ENCODE peak calls at places on chromosomes 2 and 18, in four cellular contexts. K, B, Y and N are unnamed samples. For H3K4me1, the result is how much of the 10 kb centered on the place peaks cover.

GRCh38 chr2:141630531-141630930 is 500.3 kb downstream of the LRP1B start:
- DNase-seq in K (no peak), B (no peak), Y (no peak), N (no peak)

GRCh38 chr2:920999-921398 is 29.6 kb upstream of the SNTG2 start:
- DNase-seq in Y (no peak), B (peak), K (no peak), N (no peak)

GRCh38 chr18:79327199-79327545 is 68.6 kb upstream of the NFATC1 start:
- DNase-seq in B (no peak), Y (no peak), K (no peak), N (no peak)

GRCh38 chr2:193743089-193743488 is 1548.4 kb upstream of the TMEFF2 start:
- DNase-seq in Y (no peak), K (no peak), B (no peak), N (no peak)

GRCh38 chr2:106094101-106094860 is 99.8 kb downstream of the UXS1 start:
- DNase-seq in Y (no peak), K (no peak), B (no peak), N (peak)

GRCh38 chr18:41464278-41464677 is 490.8 kb upstream of the PIK3C3 start:
- DNase-seq in K (no peak), Y (no peak), B (no peak), N (no peak)

GRCh38 chr18:35050004-35050623 is 8.9 kb downstream of the MAPRE2 start:
- DNase-seq in Y (no peak), B (no peak), K (no peak), N (peak)

GRCh38 chr2:239378021-239378917 is 22.6 kb downstream of the HDAC4 start:
- DNase-seq in B (no peak), Y (peak), K (peak), N (no peak)

GRCh38 chr18:68234676-68235075 is 480.2 kb downstream of the TMX3 start:
- DNase-seq in Y (no peak), K (no peak), B (no peak), N (no peak)

GRCh38 chr2:102549027-102549426 is 70.3 kb upstream of the SLC9A2 start:
- DNase-seq in B (no peak), Y (no peak), K (no peak), N (no peak)

GRCh38 chr18:73352546-73352945 is 484.8 kb upstream of the NETO1 start:
- DNase-seq in Y (no peak), B (no peak), K (no peak), N (no peak)

GRCh38 chr2:201093573-201093972 is 21.8 kb downstream of the NDUFB3 start:
- DNase-seq in B (no peak), Y (no peak), K (no peak), N (no peak)
- TF ChIP-seq POLR2AphosphoS5 in B (no peak), Y (no peak), K (no peak), N (no peak)

GRCh38 chr2:128319457-128319772 is 747 bp upstream of the HS6ST1 start:
- DNase-seq in Y (no peak), K (no peak), B (no peak), N (peak)

GRCh38 chr2:128317186-128317897 is 1.3 kb downstream of the HS6ST1 start:
- DNase-seq in B (peak), K (peak), Y (peak), N (peak)

GRCh38 chr2:128320609-128321420 is 2.1 kb upstream of the HS6ST1 start:
- DNase-seq in K (peak), B (no peak), Y (no peak), N (peak)

GRCh38 chr2:128319773-128320608 is 1.3 kb upstream of the HS6ST1 start:
- DNase-seq in K (no peak), B (peak), Y (peak), N (peak)

DNA sequence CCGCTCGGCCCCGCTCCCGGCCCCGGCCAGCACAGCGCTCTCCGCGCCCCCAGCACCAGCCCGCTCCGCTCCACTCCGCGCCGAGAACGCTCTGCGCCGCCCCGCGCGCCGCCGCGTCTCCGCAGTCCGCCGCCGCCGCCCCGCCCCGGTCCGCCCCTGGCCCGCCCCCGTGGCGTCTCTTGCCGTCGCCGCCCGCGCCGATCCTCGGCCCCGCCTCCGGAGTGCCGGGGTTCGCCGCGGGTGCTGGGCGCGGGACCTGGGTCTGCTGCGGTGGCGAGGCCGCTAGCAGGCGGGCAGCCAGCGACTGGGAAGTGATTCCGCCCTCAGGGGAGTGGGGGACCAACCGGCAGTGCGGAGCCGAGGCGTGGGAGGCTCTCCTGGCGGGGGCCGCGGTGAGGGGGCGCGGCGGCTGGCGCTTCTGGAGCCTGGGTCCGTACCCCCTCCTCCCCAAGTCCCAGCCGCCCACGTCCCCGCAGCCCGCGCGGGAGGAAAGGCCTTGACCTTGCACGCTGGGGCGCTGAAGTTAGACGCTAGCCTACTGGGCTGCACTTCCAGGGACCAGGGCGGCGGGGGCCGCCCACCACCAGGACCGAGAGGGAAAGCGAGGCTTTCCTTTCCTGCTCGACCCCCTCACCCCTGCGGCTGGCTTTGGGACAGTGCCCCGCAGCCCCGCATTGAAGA is at the start of gene HS6ST1:
- DNase-seq in K (peak), B (peak), Y (peak), N (peak)
- TF ChIP-seq POLR2A in K (no peak), B (peak), Y (no peak), N (no peak)

GRCh38 chr2:199851499-199851816 is 466 bp upstream of the FTCDNL1 start:
- DNase-seq in Y (no peak), K (no peak), B (no peak), N (no peak)
- H3K4me1 ChIP-seq in Y (under half), K (under half), B (under half), N (under half)

GRCh38 chr18:45213040-45213333 is 402.3 kb upstream of the SLC14A2 start:
- DNase-seq in K (no peak), Y (no peak), B (no peak), N (no peak)

GRCh38 chr18:45208164-45208563 is 407.1 kb upstream of the SLC14A2 start:
- DNase-seq in Y (no peak), B (no peak), K (no peak), N (no peak)

GRCh38 chr18:45207328-45207727 is 407.9 kb upstream of the SLC14A2 start:
- DNase-seq in K (no peak), Y (no peak), B (no peak), N (no peak)

DNA sequence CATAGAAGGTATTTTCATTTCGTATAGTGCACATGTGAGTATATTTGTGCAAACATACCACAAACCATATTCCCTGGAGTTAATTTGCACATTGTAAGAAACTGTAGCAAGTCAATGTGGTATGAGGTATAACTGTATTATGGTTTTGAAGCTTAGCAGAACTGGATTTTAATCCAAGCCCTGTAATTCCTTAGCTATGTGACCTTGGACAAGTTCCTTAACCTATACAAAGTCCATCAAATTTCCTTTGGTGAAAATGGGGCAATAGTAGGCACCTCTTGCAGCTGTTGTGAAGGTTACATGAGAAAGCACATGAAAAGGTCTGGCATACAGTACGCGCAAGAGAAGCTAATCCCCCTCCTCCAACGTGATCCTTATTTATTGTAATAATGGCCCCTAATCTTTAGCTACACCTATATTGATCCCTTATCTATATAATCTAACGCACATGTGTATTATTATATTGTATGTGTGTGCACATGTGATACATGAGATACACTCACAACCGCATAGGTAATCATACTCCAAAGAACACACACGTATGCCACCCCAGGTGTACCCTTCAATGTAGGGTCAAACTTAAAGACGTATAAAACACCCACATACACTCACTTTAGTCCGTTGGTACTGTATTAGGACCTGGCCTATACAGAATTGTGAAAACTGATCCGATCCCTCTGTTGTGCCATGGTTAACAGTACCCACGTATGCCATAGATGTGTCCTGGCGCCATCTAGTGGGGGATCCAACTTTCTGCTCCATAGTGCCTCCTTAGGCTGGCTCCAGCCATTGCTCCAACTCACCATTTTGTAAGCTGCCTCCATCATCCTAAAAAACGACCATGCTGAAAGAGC is 402.9 kb upstream of the SLC14A2 start:
- DNase-seq in Y (peak), K (peak), B (no peak), N (no peak)
- TF ChIP-seq POLR2AphosphoS5 in Y (peak), K (no peak), B (no peak), N (no peak)

GRCh38 chr2:202418511-202418910 is 42.4 kb downstream of the BMPR2 start:
- DNase-seq in K (no peak), B (no peak), Y (no peak), N (no peak)

GRCh38 chr2:202418027-202418426 is 41.9 kb downstream of the BMPR2 start:
- DNase-seq in K (no peak), Y (no peak), B (no peak), N (no peak)

GRCh38 chr2:202425036-202425435 is 48.9 kb downstream of the BMPR2 start:
- DNase-seq in B (no peak), K (no peak), Y (no peak), N (no peak)

GRCh38 chr2:202426751-202427150 is 50.6 kb downstream of the BMPR2 start:
- DNase-seq in K (no peak), Y (no peak), B (no peak), N (no peak)

DNA sequence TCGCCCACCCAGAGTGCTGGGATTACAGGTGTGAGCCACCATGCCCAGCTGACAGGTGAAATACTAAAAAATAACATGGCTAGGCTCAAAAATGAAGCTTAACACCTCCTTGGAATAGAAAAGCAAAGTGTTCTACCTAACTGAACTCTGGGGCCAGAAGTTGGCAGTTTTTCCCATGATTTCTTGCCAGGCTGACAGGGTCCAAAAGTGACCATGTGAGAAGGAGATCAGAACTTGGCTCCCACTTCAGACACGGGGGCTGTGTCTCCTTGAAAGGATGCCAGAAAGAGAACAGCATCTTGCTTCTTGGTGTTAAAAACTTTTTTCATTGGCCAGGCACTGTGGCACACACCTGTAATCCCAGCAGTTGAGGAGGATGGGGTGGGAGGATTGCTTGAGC is 47.0 kb downstream of the BMPR2 start:
- DNase-seq in B (no peak), Y (no peak), K (no peak), N (peak)
- TF ChIP-seq POLR2A in B (no peak), Y (no peak), K (no peak), N (no peak)

GRCh38 chr18:13517369-13517768 is 209.0 kb downstream of the FAM210A start:
- DNase-seq in B (no peak), Y (no peak), K (no peak), N (no peak)
- H3K4me1 ChIP-seq in B (under half), Y (under half), K (under half), N (under half)

DNA sequence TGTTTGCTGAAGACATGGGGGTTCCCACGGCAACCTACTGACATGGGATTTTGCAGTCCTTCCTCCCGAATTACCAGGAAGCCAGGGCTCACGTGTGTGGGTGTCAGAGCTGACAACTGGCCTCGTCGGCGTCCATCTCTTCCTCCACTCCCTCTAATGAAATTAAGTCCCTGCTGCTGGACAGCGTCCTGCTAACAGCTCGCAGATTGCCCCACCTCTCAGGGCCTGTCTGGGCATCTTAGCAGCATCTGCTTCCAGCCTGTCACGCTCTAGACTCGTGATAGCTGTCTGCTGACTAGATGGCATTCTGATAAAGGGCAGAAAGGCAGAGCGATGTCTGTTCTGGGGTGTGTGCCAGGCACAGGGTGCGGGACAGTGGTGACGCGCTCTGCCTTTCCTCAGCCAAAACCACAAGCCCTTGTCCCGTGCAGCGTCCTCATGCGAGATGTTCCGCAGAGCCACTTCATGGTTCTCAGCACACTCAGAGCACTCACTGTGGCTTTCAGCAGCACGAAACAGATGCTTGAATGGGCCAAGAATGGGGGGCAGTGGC is 161.1 kb downstream of the ARL4C start:
- DNase-seq in K (no peak), Y (peak), B (peak), N (peak)
- TF ChIP-seq POLR2AphosphoS5 in K (peak), Y (peak), B (peak), N (peak)

GRCh38 chr2:166539340-166540162 is 45.5 kb upstream of the SCN7A start:
- DNase-seq in Y (no peak), B (no peak), K (no peak), N (no peak)
- TF ChIP-seq POLR2A in Y (no peak), B (no peak), K (no peak), N (no peak)